ENCODE peak calls at places on chromosomes 6 and 20, in four cellular contexts. M is PC-3, Y is kidney epithelial cell, J is GM12865. I is an unnamed sample.

GRCh38 chr6:28747083-28747630 is 176.6 kb downstream of the TRIM27 start:
- DNase-seq in M (no peak), Y (no peak), J (no peak), I (no peak)

GRCh38 chr6:117616971-117617765 is 14.9 kb upstream of the GOPC start:
- DNase-seq in M (no peak), Y (no peak), J (peak; percentile 65), I (no peak)

GRCh38 chr6:127186889-127187288 is 68.4 kb downstream of the RSPO3 start:
- DNase-seq in M (peak; percentile 54), Y (no peak), J (peak; percentile 58), I (no peak)

GRCh38 chr6:109523478-109523877 is 40.5 kb upstream of the ZBTB24 start:
- DNase-seq in M (peak; percentile 79), Y (no peak), J (no peak), I (no peak)

GRCh38 chr20:63177134-63177784 is 38.7 kb downstream of the YTHDF1 start:
- DNase-seq in M (no peak), Y (no peak), J (peak; percentile 18), I (no peak)

GRCh38 chr6:135880066-135880972 is 28.8 kb downstream of the PDE7B start:
- DNase-seq in M (peak; percentile 60), Y (peak; percentile 59), J (peak; percentile 77), I (peak; percentile 46)

GRCh38 chr20:9743871-9744270 is 95.0 kb downstream of the PAK5 start:
- DNase-seq in M (no peak), Y (no peak), J (no peak), I (no peak)

GRCh38 chr20:823326-823902 is 10.1 kb upstream of the FAM110A start:
- DNase-seq in M (no peak), Y (no peak), J (no peak), I (no peak)

GRCh38 chr6:68710496-68710895 is 75.4 kb downstream of the ADGRB3 start:
- DNase-seq in M (no peak), Y (no peak), J (no peak), I (no peak)

GRCh38 chr6:111662794-111663231 is 57.1 kb upstream of the TRAF3IP2 start:
- DNase-seq in M (no peak), Y (no peak), J (no peak), I (no peak)

GRCh38 chr6:98433325-98433724 is 401.0 kb upstream of the POU3F2 start:
- DNase-seq in M (no peak), Y (no peak), J (peak; percentile 53), I (no peak)

GRCh38 chr6:3759656-3760245 is 8.2 kb upstream of the PXDC1 start:
- DNase-seq in M (no peak), Y (no peak), J (no peak), I (peak; percentile 96)

GRCh38 chr6:28553986-28554881 is 28.6 kb downstream of the GPX5 start:
- DNase-seq in M (no peak), Y (no peak), J (peak; percentile 37), I (no peak)

GRCh38 chr6:43771210-43771857 is 1.3 kb downstream of the VEGFA start:
- DNase-seq in M (peak; percentile 56), Y (no peak), J (peak; percentile 77), I (no peak)

GRCh38 chr20:53857723-53858236 is 212.6 kb downstream of the BCAS1 start:
- DNase-seq in M (no peak), Y (no peak), J (no peak), I (no peak)

GRCh38 chr6:11275598-11275997 is 43.1 kb upstream of the NEDD9 start:
- DNase-seq in M (no peak), Y (peak; percentile 88), J (peak; percentile 83), I (no peak)

GRCh38 chr20:20457392-20458126 is 89.7 kb downstream of the INSM1 start:
- DNase-seq in M (peak; percentile 82), Y (no peak), J (no peak), I (no peak)

DNA sequence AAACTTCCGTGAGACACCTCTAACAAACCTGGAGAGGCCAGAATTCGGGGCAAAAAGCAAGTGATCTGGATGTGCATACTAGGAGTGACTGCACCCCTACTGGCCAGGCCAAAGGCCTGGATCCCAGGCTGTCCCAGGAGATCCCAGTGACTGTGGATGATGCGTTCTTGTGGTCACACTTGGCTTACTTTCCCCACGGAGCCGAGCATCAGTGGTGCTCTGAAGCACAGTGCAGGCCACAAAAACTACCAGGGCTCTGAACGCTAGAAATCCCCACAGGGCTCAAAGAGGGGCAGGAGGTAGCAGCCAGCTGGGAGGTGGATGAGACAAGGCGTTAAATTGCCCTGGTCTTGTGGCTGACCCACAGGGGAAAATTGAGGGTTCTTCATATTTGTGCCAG is 7.1 kb downstream of the TRIM26 start:
- DNase-seq in M (no peak), Y (no peak), J (peak; percentile 30), I (no peak)
- TF ChIP-seq CTCF in M (no peak), Y (no peak), J (no peak), I (no peak)

GRCh38 chr6:85453490-85453889 is 3.6 kb downstream of the NT5E start:
- DNase-seq in M (no peak), Y (no peak), J (peak; percentile 32), I (no peak)
- H3K4me3 ChIP-seq in M (no peak overlapping the region), Y (no peak overlapping the region), J (peak overlapping the region; percentile 0), I (peak overlapping the region; percentile 7)

GRCh38 chr6:89612121-89612520 is 26.4 kb downstream of the LYRM2 start:
- DNase-seq in M (no peak), Y (no peak), J (no peak), I (no peak)
- TF ChIP-seq CTCF in M (no peak), Y (peak; percentile 19), J (no peak), I (no peak)

GRCh38 chr6:27208042-27208441 is 39.5 kb upstream of the PRSS16 start:
- DNase-seq in M (no peak), Y (no peak), J (no peak), I (no peak)

GRCh38 chr6:27209659-27210269 is 37.7 kb upstream of the PRSS16 start:
- DNase-seq in M (no peak), Y (no peak), J (no peak), I (no peak)

GRCh38 chr6:27209167-27209566 is 38.3 kb upstream of the PRSS16 start:
- DNase-seq in M (no peak), Y (no peak), J (no peak), I (no peak)

GRCh38 chr6:27206806-27207205 is 40.7 kb upstream of the PRSS16 start:
- DNase-seq in M (no peak), Y (no peak), J (no peak), I (no peak)

GRCh38 chr6:27205375-27206278 is 41.9 kb upstream of the PRSS16 start:
- DNase-seq in M (no peak), Y (no peak), J (peak; percentile 49), I (no peak)
- H3K4me3 ChIP-seq in M (no peak overlapping the region), Y (peak overlapping the region; percentile 4), J (no peak overlapping the region), I (peak overlapping the region; percentile 18)

GRCh38 chr20:58026361-58026760 is 202.1 kb downstream of the ANKRD60 start:
- DNase-seq in M (no peak), Y (no peak), J (no peak), I (no peak)

GRCh38 chr20:58025233-58025632 is 203.2 kb downstream of the ANKRD60 start:
- DNase-seq in M (no peak), Y (no peak), J (no peak), I (no peak)

GRCh38 chr20:58024241-58024721 is 204.2 kb downstream of the ANKRD60 start:
- DNase-seq in M (no peak), Y (no peak), J (no peak), I (no peak)

GRCh38 chr20:58023781-58024180 is 204.7 kb downstream of the ANKRD60 start:
- DNase-seq in M (no peak), Y (no peak), J (no peak), I (no peak)

DNA sequence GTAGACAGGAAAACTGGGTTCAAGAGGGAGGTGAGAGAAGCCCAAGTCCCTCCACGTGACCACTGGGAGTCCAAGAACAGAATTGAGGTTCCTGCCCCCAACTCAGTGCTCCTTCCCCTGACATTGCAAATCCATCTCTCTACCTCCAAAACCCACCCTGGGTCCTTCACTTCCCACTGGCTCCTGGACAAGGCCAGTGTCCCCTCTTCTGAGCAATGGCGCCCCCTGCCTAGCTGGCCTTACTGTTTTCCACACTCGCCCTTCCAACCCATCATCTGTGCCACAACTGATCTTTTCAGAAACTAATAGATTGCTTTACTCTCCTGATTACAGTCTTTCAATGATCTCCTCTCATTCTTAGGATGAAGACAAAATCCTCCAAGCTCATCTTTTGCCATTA is 200.3 kb downstream of the ANKRD60 start:
- DNase-seq in M (no peak), Y (no peak), J (no peak), I (no peak)
- TF ChIP-seq CTCF in M (peak; percentile 46), Y (peak; percentile 14), J (no peak), I (no peak)

I was measured in AG04449.